ENCODE peak calls at places on chromosomes 6 and 20, in four cellular contexts. K is CD8-positive, alpha-beta T cell; V is heart left ventricle; D is HFF-Myc. N is an unnamed sample.

GRCh38 chr6:144939926-144940325 is 654.8 kb downstream of the UTRN start:
- DNase-seq in K (no peak), V (no peak), D (no peak), N (no peak)

GRCh38 chr6:131787955-131788712 is 19.7 kb upstream of the ENPP1 start:
- DNase-seq in K (no peak), V (no peak), D (no peak), N (no peak)

GRCh38 chr6:118419448-118420394 is 128.4 kb upstream of the PLN start:
- DNase-seq in K (no peak), V (no peak), D (no peak), N (no peak)

GRCh38 chr6:14017626-14018475 is 93.1 kb downstream of the RNF182 start:
- DNase-seq in K (no peak), V (no peak), D (no peak), N (no peak)

GRCh38 chr20:46118481-46119020 is 437 bp downstream of the CD40 start:
- DNase-seq in K (no peak), V (peak; percentile 41), D (no peak), N (no peak)

GRCh38 chr6:12490904-12491571 is 200.9 kb downstream of the EDN1 start:
- DNase-seq in K (no peak), V (no peak), D (peak; percentile 72), N (no peak)

GRCh38 chr20:54058420-54059139 is 11.8 kb downstream of the BCAS1 start:
- DNase-seq in K (no peak), V (no peak), D (no peak), N (no peak)

GRCh38 chr6:72272958-72273357 is 348.9 kb upstream of the KCNQ5 start:
- DNase-seq in K (no peak), V (no peak), D (no peak), N (no peak)

GRCh38 chr6:128327890-128328289 is 192.5 kb downstream of the PTPRK start:
- DNase-seq in K (peak; percentile 7), V (no peak), D (no peak), N (no peak)

GRCh38 chr6:40579101-40579500 is 8.1 kb downstream of the LRFN2 start:
- DNase-seq in K (no peak), V (no peak), D (no peak), N (no peak)

GRCh38 chr6:87884203-87884602 is 163.4 kb upstream of the SPACA1 start:
- DNase-seq in K (no peak), V (no peak), D (no peak), N (no peak)

GRCh38 chr6:44696686-44697085 is 309.2 kb downstream of the CDC5L start:
- DNase-seq in K (no peak), V (no peak), D (peak; percentile 65), N (no peak)

GRCh38 chr6:167403427-167403826 is 78.5 kb downstream of the TTLL2 start:
- DNase-seq in K (no peak), V (no peak), D (no peak), N (no peak)

GRCh38 chr6:106613590-106613989 is 15.7 kb downstream of the RTN4IP1 start:
- DNase-seq in K (no peak), V (no peak), D (no peak), N (no peak)

GRCh38 chr6:16595514-16595913 is 165.7 kb downstream of the ATXN1 start:
- DNase-seq in K (no peak), V (no peak), D (no peak), N (no peak)
- TF ChIP-seq CTCF in K (no peak), V (no peak), D (no peak), N (no peak)

GRCh38 chr6:68657374-68657773 is 22.3 kb downstream of the ADGRB3 start:
- DNase-seq in K (no peak), V (no peak), D (no peak), N (no peak)
- TF ChIP-seq CTCF in K (no peak), V (no peak), D (no peak), N (no peak)

DNA sequence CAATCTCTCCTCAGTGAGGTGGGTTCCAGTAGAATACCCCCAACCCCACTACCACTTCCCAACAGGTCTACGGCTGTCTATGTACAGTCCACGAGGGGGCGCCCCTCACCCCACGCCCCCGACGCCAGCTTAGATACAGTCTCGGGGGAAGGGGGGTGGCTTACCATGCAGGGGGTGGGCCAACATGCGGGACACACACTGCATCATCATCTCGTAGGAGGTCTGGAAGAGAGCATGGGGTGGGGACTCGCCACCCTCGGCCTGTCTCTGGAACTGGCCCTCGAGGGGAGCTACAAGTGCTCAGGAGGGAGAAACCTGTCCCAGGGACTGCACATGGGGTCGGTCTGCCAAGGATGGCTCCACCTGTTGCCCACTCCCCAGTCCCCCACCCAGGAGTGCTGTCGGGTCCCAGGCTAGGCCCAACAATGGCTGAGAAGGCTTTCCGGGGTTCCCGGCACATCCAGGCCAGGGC is 8.5 kb downstream of the MTCH1 start:
- DNase-seq in K (no peak), V (no peak), D (no peak), N (no peak)
- TF ChIP-seq CTCF in K (peak; percentile 20), V (peak; percentile 31), D (peak; percentile 48), N (peak; percentile 45)

DNA sequence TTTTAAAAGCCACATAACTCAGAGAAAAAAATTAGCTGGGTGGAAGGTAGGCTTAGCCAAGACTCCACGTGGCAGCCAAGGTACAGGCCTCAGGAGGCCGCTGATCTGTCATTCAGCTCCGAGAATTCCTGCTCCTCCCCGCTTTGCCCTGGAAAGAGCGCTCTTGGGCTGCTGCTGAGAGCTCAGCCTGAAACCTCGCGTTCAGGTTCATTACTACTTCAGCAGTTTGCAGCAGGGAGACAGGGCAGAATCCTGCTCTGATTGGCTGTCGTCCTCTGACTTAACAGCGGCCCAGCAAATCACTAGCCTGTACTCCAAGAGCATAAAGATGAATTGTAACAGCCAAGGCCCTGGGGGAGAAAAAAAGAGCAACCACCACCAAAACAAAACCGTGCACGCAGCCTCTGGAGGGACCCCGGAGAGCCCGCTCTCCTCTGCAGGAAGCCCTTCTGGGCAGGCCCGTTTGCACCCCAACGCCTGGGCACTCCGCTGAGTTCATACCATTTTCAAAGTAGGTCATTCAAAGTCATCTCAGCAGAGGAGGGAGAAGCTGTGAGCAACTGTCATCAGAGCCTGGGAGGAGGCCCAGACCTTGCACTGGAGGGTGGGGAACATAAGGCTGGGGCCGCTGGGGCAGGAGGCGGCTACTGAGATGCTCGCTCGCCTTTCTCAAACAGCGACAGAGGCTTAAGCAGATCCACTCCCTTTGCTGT is 42.2 kb upstream of the ATXN1 start:
- DNase-seq in K (no peak), V (peak; percentile 65), D (no peak), N (no peak)
- TF ChIP-seq CTCF in K (no peak), V (no peak), D (no peak), N (no peak)

DNA sequence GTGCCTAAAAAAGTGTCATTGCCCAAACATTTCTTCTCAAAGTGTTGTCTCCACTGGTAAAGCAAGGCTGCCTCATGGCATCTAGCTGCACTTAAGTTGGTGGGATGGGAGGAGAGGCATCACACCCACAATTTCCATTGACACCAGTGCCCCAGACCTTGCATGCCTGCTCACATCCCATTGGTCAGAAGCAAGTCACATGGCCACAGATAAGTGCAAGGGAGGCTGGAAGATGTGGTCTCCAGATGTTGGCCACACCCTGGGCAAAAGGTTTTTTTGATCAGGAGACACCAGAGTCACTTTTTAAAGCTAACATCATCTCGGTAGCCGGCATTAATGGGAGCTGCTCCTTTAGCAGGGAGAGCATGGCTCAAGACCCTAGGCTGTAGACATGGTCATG is 157.1 kb upstream of the CST7 start:
- DNase-seq in K (no peak), V (no peak), D (no peak), N (no peak)
- TF ChIP-seq CTCF in K (no peak), V (no peak), D (no peak), N (no peak)

DNA sequence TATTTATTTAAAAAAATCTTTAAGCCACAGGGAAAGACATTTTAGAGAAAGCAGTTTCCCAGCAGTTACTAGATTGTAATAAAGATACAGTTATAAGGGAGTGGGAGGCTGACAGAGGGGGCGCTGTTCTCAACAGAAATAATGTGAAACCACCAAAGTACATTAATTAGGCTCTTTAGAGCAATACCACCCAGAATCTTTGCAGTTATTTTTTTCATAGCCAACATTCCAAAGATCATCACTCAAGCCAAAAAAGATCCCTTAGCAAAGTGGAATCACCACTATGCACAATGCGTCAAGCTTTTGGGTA is 331.3 kb upstream of the DEFB112 start:
- DNase-seq in K (no peak), V (no peak), D (no peak), N (no peak)
- TF ChIP-seq CTCF in K (no peak), V (no peak), D (no peak), N (no peak)

DNA sequence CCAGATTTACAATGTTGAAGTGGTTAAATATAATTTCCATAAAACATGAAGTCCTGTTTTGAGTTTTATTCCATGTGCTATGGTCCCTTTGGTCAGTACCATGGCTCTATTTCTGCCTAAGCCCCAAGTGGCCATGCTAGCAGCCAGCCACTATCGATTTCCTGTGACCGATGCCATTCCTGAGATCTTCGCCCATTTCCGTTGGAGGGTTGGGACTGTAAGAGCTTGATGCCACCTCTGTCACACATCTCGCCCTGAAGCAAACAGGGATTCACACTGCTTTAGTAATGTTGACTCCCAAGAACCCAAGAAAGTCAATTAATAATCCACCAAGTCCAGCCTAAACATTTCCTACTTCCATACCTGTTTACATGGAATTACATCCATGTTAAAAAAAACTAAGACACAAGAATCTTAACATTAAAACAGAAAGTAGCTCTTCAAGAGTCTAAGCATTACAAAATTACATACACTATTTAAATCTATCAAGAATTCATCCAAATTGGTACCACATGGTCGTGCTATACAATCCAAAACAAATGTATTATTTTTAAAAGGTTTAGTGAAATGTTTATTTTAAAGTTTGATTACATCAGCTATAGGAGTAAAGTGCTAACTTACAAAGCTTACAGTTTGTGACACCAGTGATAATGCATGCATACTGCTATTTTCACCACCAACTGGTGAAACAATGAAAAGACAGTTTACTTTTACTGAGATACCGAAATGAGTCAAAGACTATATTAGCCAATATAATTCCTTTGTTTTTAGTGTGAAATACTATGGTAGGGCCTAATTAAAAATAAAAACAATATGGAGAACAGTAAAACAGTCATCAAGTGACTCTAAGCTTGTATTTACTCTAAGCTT is 2.5 kb downstream of the RBM39 start:
- DNase-seq in K (no peak), V (no peak), D (no peak), N (no peak)
- TF ChIP-seq CTCF in K (peak; percentile 63), V (peak; percentile 15), D (no peak), N (peak; percentile 60)

GRCh38 chr6:142835787-142836186 is 109.2 kb downstream of the HIVEP2 start:
- DNase-seq in K (no peak), V (no peak), D (no peak), N (no peak)

GRCh38 chr6:142834853-142835252 is 110.1 kb downstream of the HIVEP2 start:
- DNase-seq in K (no peak), V (no peak), D (no peak), N (no peak)

GRCh38 chr6:142830807-142831206 is 114.2 kb downstream of the HIVEP2 start:
- DNase-seq in K (no peak), V (peak; percentile 25), D (no peak), N (no peak)

GRCh38 chr6:142833054-142833453 is 111.9 kb downstream of the HIVEP2 start:
- DNase-seq in K (no peak), V (no peak), D (no peak), N (no peak)

DNA sequence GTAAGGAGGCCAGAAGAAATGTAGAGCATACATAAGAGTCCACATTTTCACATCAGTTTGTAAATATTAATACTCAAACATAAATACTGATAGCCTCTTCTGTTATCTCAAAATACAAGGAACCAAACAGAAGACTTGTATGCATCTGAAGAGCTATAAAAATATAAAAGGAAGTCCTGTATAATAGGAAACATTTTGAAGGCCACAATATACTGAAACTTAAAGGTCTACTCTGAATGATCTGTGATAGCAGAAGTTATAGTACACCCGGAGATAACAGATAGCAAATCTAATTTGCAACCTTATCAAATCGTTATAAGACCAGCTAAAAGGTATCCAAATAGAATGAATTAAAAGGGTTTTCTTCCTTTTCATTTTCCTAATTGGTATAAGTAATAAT is 111.2 kb downstream of the HIVEP2 start:
- DNase-seq in K (no peak), V (no peak), D (no peak), N (no peak)
- TF ChIP-seq CTCF in K (no peak), V (no peak), D (no peak), N (no peak)

GRCh38 chr6:122033564-122034181 is 365.8 kb upstream of the HSF2 start:
- DNase-seq in K (no peak), V (no peak), D (no peak), N (no peak)
- TF ChIP-seq CTCF in K (peak; percentile 59), V (peak; percentile 50), D (peak; percentile 42), N (peak; percentile 23)

N was measured in CD14-positive monocyte.